ENCODE peak calls at places on chromosomes 13 and 19, in six cellular contexts. F is IMR-90, G is neuronal stem cell, E is trophoblast cell, M is mesenchymal stem cell, Z is H1. D is an unnamed sample. For H3K4me1, the result is how much of the 10 kb centered on the place peaks cover.

GRCh38 chr19:54485846-54486245 is 12.8 kb upstream of the CDC42EP5 start:
- DNase-seq in Z (no peak), F (no peak), M (no peak), G (no peak), E (peak), D (no peak)

GRCh38 chr19:49073514-49074378 is 1.2 kb upstream of the KCNA7 start:
- DNase-seq in G (no peak), F (no peak), Z (peak), M (no peak), E (peak), D (peak)

GRCh38 chr13:32581177-32581786 is 5.0 kb upstream of the PDS5B start:
- DNase-seq in M (peak), F (peak), Z (no peak), G (no peak), E (peak), D (no peak)

GRCh38 chr13:112735791-112736190 is 46.0 kb downstream of the ATP11A start:
- DNase-seq in E (peak), Z (no peak), G (no peak), F (no peak), M (no peak), D (peak)

GRCh38 chr19:29285878-29286277 is 72.9 kb upstream of the UQCRFS1 start:
- DNase-seq in G (peak), M (no peak), F (no peak), Z (peak), E (no peak), D (peak)

GRCh38 chr19:28312269-28312668 is 900.7 kb downstream of the UQCRFS1 start:
- DNase-seq in F (no peak), M (no peak), E (no peak), G (no peak), Z (no peak), D (no peak)

GRCh38 chr13:98406475-98406874 is 170.4 kb downstream of the STK24 start:
- DNase-seq in Z (no peak), M (no peak), E (no peak), G (no peak), F (no peak), D (no peak)

GRCh38 chr13:110676511-110677204 is 29.3 kb downstream of the CARS2 start:
- DNase-seq in F (no peak), Z (no peak), G (no peak), M (no peak), E (no peak), D (no peak)

GRCh38 chr19:3880471-3881271 is at the start of gene ATCAY:
- DNase-seq in E (no peak), M (no peak), Z (peak), G (peak), F (no peak), D (peak)

GRCh38 chr13:82115391-82115790 is 1766.9 kb downstream of the SLITRK1 start:
- DNase-seq in Z (no peak), F (no peak), E (no peak), G (no peak), M (no peak), D (no peak)
- H4K8ac ChIP-seq in Z (no peak), F (no peak), E (no peak), G (no peak), M (no peak), D (no peak)

GRCh38 chr19:1129535-1129934 is 25.7 kb downstream of the GPX4 start:
- DNase-seq in F (no peak), M (no peak), G (no peak), Z (no peak), E (no peak), D (no peak)
- H3K4me1 ChIP-seq in F (under half), M (half or more), G (under half), Z (under half), E (under half), D (under half)

DNA sequence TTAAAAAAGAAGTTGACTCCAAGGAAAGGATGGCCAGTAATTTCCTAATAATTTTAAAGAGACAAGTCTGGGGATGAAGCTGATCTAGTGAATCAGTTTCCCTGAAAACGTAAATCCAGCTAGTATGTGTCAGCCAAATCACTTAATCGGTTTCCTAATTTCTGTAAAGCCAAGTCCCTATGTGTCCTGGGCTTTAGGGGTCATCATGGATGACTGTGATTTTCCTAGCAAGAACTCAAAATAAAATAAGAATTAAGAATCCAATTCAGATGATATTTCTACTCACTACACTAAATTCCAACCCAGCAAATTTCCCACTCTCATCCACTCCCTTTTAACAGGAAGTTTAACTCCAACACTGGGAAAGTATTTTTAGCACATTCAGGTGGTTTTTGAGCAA is 35.8 kb downstream of the ELF1 start:
- DNase-seq in E (no peak), M (peak), G (no peak), Z (no peak), F (no peak), D (no peak)
- H3K27ac ChIP-seq in E (no peak), M (no peak), G (no peak), Z (no peak), F (no peak), D (no peak)

DNA sequence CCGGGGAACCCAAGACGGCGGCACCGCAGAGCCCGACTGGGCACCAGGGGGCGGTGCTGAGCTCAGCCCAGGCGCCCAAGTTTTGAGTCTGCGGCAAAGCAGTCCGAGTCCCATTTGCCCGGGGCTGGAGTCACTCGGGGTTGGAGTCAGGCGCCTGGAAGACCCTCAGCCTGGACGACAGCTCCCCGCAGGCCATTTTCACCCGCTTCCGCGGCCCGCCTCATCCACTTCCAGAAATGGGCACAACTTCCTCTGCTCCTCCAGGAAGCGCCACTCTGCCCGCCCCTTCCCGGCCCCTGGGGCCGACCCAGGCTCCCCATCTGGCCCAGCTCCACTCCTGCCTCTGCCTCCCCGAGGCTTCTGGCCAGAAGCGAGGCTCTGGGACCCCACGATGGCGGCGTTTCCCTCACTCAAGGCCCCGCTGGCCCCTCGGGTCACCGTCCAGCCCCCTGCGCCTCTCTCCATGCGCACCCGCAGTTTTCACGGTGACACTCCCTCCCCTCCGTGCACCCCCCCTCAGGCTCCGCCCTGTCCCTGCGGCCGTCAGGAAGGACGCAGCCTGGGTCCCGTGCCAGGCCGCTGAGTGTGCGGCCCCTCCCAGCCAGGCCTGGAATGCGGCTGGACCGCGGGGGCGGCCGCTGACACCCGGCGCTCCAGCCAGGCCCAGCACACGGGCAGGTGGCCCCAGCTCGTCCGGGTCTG is 4.9 kb downstream of the SERTAD1 start:
- DNase-seq in M (peak), Z (peak), F (peak), E (peak), G (peak), D (peak)
- H4K8ac ChIP-seq in M (peak), Z (no peak), F (peak), E (peak), G (no peak), D (no peak)

GRCh38 chr13:73169971-73170370 is 111.2 kb downstream of the KLF5 start:
- DNase-seq in Z (no peak), E (no peak), F (no peak), M (no peak), G (no peak), D (no peak)
- H3K4me1 ChIP-seq in Z (under half), E (under half), F (under half), M (under half), G (under half), D (under half)

DNA sequence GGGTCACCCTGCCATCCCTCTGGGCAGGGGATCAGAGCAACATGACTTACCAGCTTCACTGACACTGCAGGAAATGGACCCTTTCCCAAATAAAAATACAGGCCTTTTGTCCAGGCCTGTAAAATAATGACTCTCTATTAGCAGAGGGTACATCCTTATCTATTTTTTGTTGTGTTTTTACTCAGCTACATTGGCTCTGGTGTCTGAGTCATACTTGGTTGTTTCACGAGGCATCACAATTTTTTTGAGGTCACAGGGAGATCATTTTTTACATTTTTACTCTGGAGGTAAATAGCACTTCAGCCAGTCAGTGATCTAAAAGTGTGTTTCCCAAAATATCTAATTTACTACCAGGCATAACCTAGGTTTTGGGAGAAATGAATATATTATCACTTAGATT is 6.9 kb upstream of the HTR2A start:
- DNase-seq in E (no peak), F (peak), G (no peak), M (no peak), Z (no peak), D (no peak)
- H3K27ac ChIP-seq in E (no peak), F (no peak), G (no peak), M (no peak), Z (no peak), D (no peak)

DNA sequence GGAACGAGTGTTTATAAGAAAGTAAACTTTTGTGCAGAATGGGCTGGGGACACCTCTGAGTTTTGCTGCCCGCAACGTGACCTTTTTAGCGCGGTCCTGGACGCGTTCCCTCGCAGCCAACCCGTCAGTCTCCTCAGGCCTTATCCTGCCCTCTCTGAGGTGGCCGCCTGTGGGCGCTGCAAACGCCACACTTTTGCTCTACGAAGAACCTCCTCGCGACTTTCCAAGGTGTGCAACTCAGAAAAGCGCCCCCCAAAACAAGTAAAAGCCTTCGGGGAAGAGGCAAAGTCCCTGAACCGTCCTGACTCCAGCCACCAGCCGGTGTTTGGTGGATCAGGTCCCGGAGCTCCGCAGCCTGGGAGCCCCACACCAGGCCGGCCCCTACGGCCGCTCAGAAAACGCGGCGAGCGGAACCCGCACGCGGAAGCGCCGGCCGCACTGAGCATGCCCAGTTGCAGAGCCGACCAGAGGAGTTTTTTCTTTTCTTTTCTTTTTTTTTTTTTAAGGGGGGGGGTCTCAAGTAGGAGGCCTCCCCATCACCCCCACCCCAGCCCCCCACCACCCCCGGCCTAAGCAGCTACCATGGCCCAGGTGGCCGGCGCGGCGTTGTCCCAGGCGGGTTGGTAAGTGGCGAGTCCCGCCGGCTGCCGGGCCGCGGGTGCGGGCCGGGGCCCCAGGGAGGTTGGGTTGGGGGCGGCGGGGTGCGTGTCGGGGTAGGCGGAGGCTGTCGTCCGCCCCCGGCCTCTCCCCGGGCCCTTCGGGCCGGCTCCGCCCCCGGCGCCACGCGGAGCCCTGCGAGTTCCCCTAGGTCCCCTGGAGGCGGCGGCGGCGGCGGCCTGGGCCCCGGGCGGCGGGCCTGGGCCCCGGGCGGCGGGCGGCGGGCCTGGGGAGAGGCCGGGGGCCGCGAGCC is at the start of gene TDRD3:
- DNase-seq in F (peak), G (peak), E (peak), Z (peak), M (peak), D (peak)
- H4K8ac ChIP-seq in F (peak), G (no peak), E (peak), Z (peak), M (peak), D (no peak)

D was measured in H9.